ENCODE peak calls at places on chromosomes 16 and 17, in four cellular contexts. E is heart right ventricle, O is Peyer's patch, X is kidney. Y is an unnamed sample.

GRCh38 chr16:79632289-79632688 is 31.8 kb upstream of the MAF start:
- DNase-seq in X (no peak), E (no peak), O (no peak), Y (no peak)

GRCh38 chr17:46772013-46772878 is 46.2 kb downstream of the WNT3 start:
- DNase-seq in X (peak), E (peak), O (no peak), Y (no peak)

GRCh38 chr17:19996086-19996485 is 13.1 kb upstream of the SPECC1 start:
- DNase-seq in E (no peak), O (no peak), X (no peak), Y (no peak)

GRCh38 chr16:31464781-31465260 is 5.5 kb downstream of the ARMC5 start:
- DNase-seq in X (peak), O (no peak), E (no peak), Y (no peak)

GRCh38 chr17:7440823-7441174 is 1.5 kb downstream of the FGF11 start:
- DNase-seq in O (no peak), X (peak), E (peak), Y (peak)

GRCh38 chr16:46947900-46948547 is 25.4 kb downstream of the DNAJA2 start:
- DNase-seq in X (peak), E (no peak), O (no peak), Y (peak)

GRCh38 chr16:50259334-50260205 is 6.8 kb upstream of the ADCY7 start:
- DNase-seq in E (peak), O (peak), X (peak), Y (peak)

GRCh38 chr16:86798247-86799041 is 220.1 kb downstream of the FOXL1 start:
- DNase-seq in X (no peak), E (no peak), O (no peak), Y (peak)

GRCh38 chr16:88917915-88918627 is 51.6 kb upstream of the PABPN1L start:
- DNase-seq in E (no peak), X (no peak), O (no peak), Y (no peak)

GRCh38 chr17:41705271-41705991 is 6.7 kb upstream of the GAST start:
- DNase-seq in E (no peak), X (no peak), O (no peak), Y (peak)

GRCh38 chr17:16878547-16879100 is 93.3 kb downstream of the TNFRSF13B start:
- DNase-seq in O (no peak), E (no peak), X (no peak), Y (no peak)

GRCh38 chr16:7910116-7910515 is 577.5 kb downstream of the RBFOX1 start:
- DNase-seq in X (no peak), O (no peak), E (no peak), Y (no peak)

GRCh38 chr17:27544350-27545131 is 86.4 kb upstream of the LGALS9 start:
- DNase-seq in O (peak), E (no peak), X (no peak), Y (no peak)

GRCh38 chr17:57406131-57406980 is 150.0 kb downstream of the MSI2 start:
- DNase-seq in O (no peak), X (peak), E (no peak), Y (no peak)

GRCh38 chr17:19364699-19365498 is 2.4 kb upstream of the B9D1 start:
- DNase-seq in E (no peak), X (no peak), O (no peak), Y (no peak)

DNA sequence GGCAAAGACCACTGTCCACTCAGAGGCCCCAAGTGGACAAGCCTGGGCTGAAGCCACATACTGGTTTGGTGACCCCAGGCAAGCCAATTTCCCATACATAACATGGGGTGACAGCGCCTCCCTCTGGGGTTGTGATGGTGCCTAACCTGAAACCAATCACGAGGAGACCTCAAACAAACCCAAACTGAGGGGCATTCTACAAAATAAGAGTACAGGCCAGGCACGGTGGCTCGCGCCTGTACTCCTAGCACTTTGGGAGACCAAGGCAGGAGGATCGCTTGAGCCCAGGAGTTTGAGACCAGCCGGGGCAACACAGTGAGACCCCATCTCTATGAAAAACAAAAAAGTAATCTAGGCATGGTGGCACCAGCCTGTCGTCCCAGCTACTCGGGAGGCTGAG is 3.6 kb downstream of the P2RX5 start:
- DNase-seq in E (no peak), O (no peak), X (no peak), Y (no peak)
- TF ChIP-seq CTCF in E (no peak), O (no peak), X (no peak), Y (no peak)

GRCh38 chr17:50638851-50639767 is 4.4 kb downstream of the ABCC3 start:
- DNase-seq in O (peak), E (peak), X (peak), Y (peak)
- H3K4me3 ChIP-seq in O (no peak), E (no peak), X (peak), Y (no peak)

GRCh38 chr16:82059161-82059982 is 24.3 kb downstream of the HSD17B2 start:
- DNase-seq in X (no peak), E (no peak), O (no peak), Y (no peak)

GRCh38 chr16:82062645-82063058 is 27.6 kb downstream of the HSD17B2 start:
- DNase-seq in O (no peak), E (no peak), X (no peak), Y (peak)

GRCh38 chr16:82063456-82064082 is 28.5 kb downstream of the HSD17B2 start:
- DNase-seq in O (no peak), X (no peak), E (no peak), Y (no peak)

GRCh38 chr16:82059983-82060421 is 24.9 kb downstream of the HSD17B2 start:
- DNase-seq in X (no peak), O (no peak), E (no peak), Y (no peak)

GRCh38 chr16:82061861-82062525 is 26.9 kb downstream of the HSD17B2 start:
- DNase-seq in X (no peak), E (no peak), O (no peak), Y (peak)
- TF ChIP-seq CTCF in X (peak), E (peak), O (peak), Y (peak)

DNA sequence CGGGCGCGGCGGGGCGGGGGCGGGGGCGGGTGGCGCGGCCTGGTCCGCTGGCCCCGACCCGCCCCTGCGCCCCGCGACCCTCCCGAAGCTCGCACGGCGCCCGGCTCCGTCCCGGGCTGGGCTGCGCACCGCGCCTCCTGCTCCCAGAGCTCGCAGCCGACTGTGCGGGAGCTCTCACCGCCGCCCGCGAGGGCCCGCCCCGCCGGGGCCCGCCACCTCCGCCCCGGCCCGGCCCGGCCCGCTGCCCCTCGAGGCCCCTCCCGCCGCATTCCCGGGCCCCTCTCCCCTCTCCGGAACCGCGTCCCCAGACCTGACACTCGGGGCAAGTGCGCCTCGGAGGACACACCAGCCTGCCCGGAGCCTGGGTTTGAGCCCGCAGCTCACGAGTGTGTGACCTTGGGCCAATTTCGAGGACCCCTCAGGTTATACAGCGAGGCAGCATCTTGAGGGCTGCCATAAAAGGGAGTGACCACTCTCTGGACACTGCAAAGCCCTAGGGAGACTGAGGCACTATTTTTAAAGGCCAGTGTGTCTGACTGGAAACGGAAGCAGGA is 1.9 kb upstream of the GRIN2C start:
- DNase-seq in X (no peak), E (no peak), O (no peak), Y (no peak)
- H3K4me3 ChIP-seq in X (no peak), E (no peak), O (no peak), Y (no peak)

GRCh38 chr16:57801098-57801855 is 1.0 kb downstream of the KIFC3 start:
- DNase-seq in X (peak), O (no peak), E (no peak), Y (peak)
- TF ChIP-seq CTCF in X (no peak), O (no peak), E (no peak), Y (no peak)

GRCh38 chr17:44191941-44192496 is 5.2 kb downstream of the TMUB2 start:
- DNase-seq in O (no peak), E (no peak), X (no peak), Y (no peak)
- H3K4me3 ChIP-seq in O (no peak), E (no peak), X (no peak), Y (no peak)

DNA sequence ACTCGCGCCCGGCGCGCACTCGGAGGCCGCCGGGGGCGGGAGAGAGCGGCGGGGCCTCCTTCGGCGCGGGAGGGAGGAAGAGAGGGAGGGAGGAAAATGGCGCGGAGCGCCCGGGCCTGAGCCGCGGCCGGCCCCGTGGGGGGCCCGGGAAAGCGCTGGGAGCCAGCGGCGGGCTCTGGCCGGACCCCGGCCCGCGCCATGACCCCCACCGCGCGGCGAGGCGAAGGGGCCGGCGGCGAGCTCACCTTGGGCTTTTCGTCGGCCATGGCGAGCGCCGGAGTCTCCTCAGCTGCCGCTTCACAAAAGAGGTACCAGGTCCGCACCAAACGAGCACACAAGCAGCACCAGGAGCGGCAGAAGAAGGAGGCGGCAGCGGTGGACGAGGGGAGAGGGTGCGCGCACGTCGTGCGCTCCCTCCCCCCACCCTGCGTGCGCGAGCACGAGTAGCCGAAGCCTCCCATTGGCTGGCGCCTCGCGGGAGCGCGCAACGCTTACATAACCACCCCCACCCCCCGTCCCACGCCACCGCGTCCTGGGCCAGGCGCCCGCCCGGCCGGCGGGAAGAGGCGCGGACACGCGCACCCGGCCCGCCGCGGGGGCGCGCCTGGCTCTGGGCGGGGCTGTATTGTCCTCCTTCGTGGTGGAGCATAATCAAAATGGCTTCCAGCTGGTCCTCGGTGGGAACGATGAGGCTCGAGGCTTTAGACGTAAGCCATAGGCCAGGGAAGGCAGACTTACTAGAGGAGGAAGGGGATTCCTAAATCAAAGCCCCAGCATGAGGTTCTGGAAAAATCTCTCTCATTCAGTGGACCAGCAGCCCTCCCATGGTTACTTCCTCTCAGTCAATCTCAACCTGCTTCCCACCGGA is at the start of gene SUMO2:
- DNase-seq in O (peak), X (peak), E (peak), Y (peak)
- TF ChIP-seq CTCF in O (peak), X (peak), E (peak), Y (no peak)

GRCh38 chr17:81276781-81277180 is 18.3 kb downstream of the SLC38A10 start:
- DNase-seq in E (no peak), X (no peak), O (no peak), Y (no peak)

GRCh38 chr17:81279278-81280073 is 15.6 kb downstream of the SLC38A10 start:
- DNase-seq in X (no peak), O (no peak), E (no peak), Y (no peak)

GRCh38 chr17:81278831-81279230 is 16.3 kb downstream of the SLC38A10 start:
- DNase-seq in E (no peak), X (no peak), O (no peak), Y (no peak)

GRCh38 chr17:81277421-81277820 is 17.7 kb downstream of the SLC38A10 start:
- DNase-seq in E (peak), O (no peak), X (peak), Y (no peak)

GRCh38 chr17:81277938-81278693 is 17.0 kb downstream of the SLC38A10 start:
- DNase-seq in X (no peak), E (peak), O (no peak), Y (peak)
- H3K4me3 ChIP-seq in X (no peak), E (no peak), O (no peak), Y (no peak)

DNA sequence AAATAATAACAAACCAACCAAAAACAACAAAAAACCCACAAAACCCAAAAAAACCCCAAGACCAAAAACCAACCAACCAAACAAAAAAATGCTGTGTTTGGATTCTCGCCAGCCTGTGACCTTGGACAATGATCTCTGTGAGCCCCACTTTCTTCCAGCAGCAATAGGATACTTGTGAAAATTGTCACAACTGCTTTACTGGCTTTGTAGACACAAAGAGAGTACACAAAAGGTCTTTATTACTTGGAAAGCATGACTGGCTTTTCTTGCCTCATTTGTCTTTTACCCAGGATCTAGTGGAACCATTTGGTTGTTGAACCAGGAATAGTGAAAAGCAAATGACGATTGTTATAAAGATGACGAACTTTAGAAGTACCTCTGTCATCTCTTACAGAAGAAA is 256.6 kb downstream of the UTP18 start:
- DNase-seq in X (no peak), E (no peak), O (no peak), Y (no peak)
- TF ChIP-seq CTCF in X (no peak), E (no peak), O (no peak), Y (no peak)

DNA sequence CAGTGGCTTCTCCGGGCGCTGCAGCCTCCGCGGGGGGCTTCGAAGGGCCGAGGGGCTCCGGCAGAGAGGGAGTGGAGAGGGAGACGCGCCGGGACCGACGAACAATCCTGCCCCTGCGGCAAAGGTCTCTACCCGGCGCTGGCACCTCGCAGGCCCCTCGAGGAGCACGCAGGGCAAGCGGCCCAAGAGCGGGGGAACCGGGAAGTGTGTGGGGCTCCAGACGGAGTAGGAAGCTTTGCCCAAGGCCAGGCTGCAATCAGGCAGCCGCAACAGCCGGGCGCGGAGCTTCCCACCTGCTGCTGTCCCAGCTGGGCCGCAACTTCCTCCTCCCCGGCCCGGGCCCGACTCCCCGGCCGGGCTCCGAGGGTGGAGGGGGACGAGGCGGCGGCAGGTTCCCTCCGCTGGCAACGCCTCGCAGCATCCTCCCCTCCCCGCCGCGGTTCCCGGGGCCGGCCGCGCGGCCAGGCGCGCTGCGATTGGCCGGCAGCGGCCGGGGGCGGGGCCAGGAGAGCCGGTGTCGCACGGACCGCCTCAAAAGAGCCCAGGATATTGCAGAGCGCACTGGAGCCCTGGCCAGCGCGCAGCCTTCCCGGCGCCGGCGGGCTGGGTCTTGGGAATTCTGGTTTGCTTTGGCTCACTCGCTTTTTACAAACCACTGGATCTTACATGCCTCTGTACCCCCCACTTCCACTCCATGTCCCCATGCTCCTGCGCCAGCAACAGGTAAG is at the start of gene KCNJ2:
- DNase-seq in X (peak), O (peak), E (peak), Y (peak)
- H3K4me3 ChIP-seq in X (peak), O (peak), E (peak), Y (peak)